ENCODE peak calls at places on chromosomes 16 and 17, in ten cellular contexts. G is left lung; L is HFFc6; U is tibial nerve; J is mucosa of descending colon; W is prostate gland; T is fibroblast of mammary gland; H is NB4; B is MCF 10A; C is CD8-positive, alpha-beta T cell. D is an unnamed sample.

GRCh38 chr16:17072104-17072503 is 398.7 kb downstream of the XYLT1 start:
- DNase-seq in J (no peak), C (no peak), G (no peak), H (no peak), L (no peak), T (peak), B (no peak), W (no peak), U (no peak), D (no peak)

GRCh38 chr17:43702636-43703035 is 40.9 kb upstream of the MEOX1 start:
- DNase-seq in W (no peak), T (peak), C (no peak), J (no peak), H (peak), U (no peak), L (no peak), B (no peak), G (no peak), D (no peak)

GRCh38 chr17:58189436-58190146 is 2.9 kb upstream of the EPX start:
- DNase-seq in H (peak), W (no peak), L (peak), J (no peak), B (peak), T (peak), C (no peak), G (peak), U (no peak), D (no peak)

GRCh38 chr16:66706506-66706880 is 9.9 kb upstream of the CMTM4 start:
- DNase-seq in H (no peak), J (peak), W (no peak), B (no peak), G (no peak), L (no peak), T (no peak), C (no peak), U (no peak), D (no peak)

GRCh38 chr17:78184868-78185267 is 2.0 kb downstream of the TK1 start:
- DNase-seq in C (no peak), U (no peak), G (peak), W (peak), B (no peak), J (no peak), L (no peak), T (no peak), H (no peak), D (no peak)

GRCh38 chr16:22220714-22221113 is 14.6 kb downstream of the EEF2K start:
- DNase-seq in L (no peak), U (no peak), C (no peak), J (no peak), T (peak), W (peak), B (no peak), G (no peak), H (no peak), D (no peak)

GRCh38 chr17:50830994-50831393 is 4.4 kb upstream of the WFIKKN2 start:
- DNase-seq in C (no peak), G (no peak), J (no peak), W (no peak), L (no peak), T (no peak), H (no peak), U (no peak), B (no peak), D (no peak)

GRCh38 chr17:37488607-37489196 is 989 bp upstream of the DUSP14 start:
- DNase-seq in C (peak), T (peak), L (peak), J (peak), U (peak), W (peak), H (peak), B (peak), G (peak), D (peak)

GRCh38 chr17:82814834-82815233 is 25.0 kb downstream of the ZNF750 start:
- DNase-seq in C (no peak), J (peak), B (no peak), W (no peak), G (no peak), H (no peak), U (no peak), L (no peak), T (no peak), D (no peak)

GRCh38 chr17:37676115-37676925 is 33.1 kb upstream of the DDX52 start:
- DNase-seq in B (peak), W (no peak), G (no peak), U (no peak), L (no peak), T (peak), C (no peak), J (no peak), H (peak), D (no peak)

GRCh38 chr17:78793968-78794367 is 11.9 kb upstream of the CYTH1 start:
- DNase-seq in U (no peak), C (no peak), G (no peak), T (no peak), W (no peak), J (no peak), B (no peak), L (no peak), H (no peak), D (no peak)

GRCh38 chr17:56150631-56151030 is 2.6 kb upstream of the ANKFN1 start:
- DNase-seq in U (no peak), C (no peak), J (no peak), G (no peak), B (no peak), T (no peak), H (no peak), W (no peak), L (no peak), D (no peak)

GRCh38 chr17:41073676-41074075 is 8.0 kb upstream of the KRTAP2-4 start:
- DNase-seq in L (no peak), J (no peak), H (no peak), B (no peak), W (no peak), C (no peak), G (no peak), T (no peak), U (no peak), D (no peak)

GRCh38 chr16:66961065-66961744 is at the start of gene CES3:
- DNase-seq in T (peak), U (no peak), H (peak), W (no peak), B (peak), L (peak), C (peak), J (peak), G (no peak), D (no peak)

GRCh38 chr16:60608971-60609370 is 1427.3 kb downstream of the CDH8 start:
- DNase-seq in J (no peak), G (no peak), B (no peak), L (no peak), W (no peak), C (no peak), H (no peak), T (no peak), U (no peak), D (no peak)

GRCh38 chr16:83308414-83308813 is 499.4 kb upstream of the HSBP1 start:
- DNase-seq in G (no peak), T (no peak), W (no peak), J (no peak), U (no peak), B (no peak), H (no peak), C (no peak), L (no peak), D (no peak)

GRCh38 chr16:67822511-67822910 is 15.8 kb downstream of the TSNAXIP1 start:
- DNase-seq in G (no peak), B (no peak), W (no peak), C (no peak), J (no peak), T (no peak), U (no peak), L (peak), H (no peak), D (no peak)

GRCh38 chr16:23482778-23483177 is 27.5 kb downstream of the GGA2 start:
- DNase-seq in L (no peak), B (no peak), W (no peak), C (peak), J (peak), U (no peak), T (no peak), H (no peak), G (no peak), D (no peak)

GRCh38 chr17:43536236-43537088 is 9.7 kb downstream of the ETV4 start:
- DNase-seq in B (peak), U (no peak), L (no peak), G (no peak), J (no peak), W (no peak), C (no peak), T (peak), H (peak), D (no peak)

GRCh38 chr17:35537569-35538209 is at the start of gene SLFN12L:
- DNase-seq in B (no peak), J (no peak), L (no peak), H (no peak), C (no peak), G (no peak), U (no peak), W (no peak), T (no peak), D (no peak)

GRCh38 chr16:70700101-70701020 is 14.5 kb upstream of the MTSS2 start:
- DNase-seq in H (peak), U (no peak), J (no peak), T (no peak), W (peak), B (no peak), L (no peak), G (no peak), C (no peak), D (no peak)

GRCh38 chr16:71807905-71808592 is 585 bp downstream of the AP1G1 start:
- DNase-seq in G (peak), J (no peak), B (peak), T (peak), H (peak), C (no peak), W (peak), U (no peak), L (no peak), D (peak)

GRCh38 chr16:24800586-24800985 is 45.2 kb upstream of the SLC5A11 start:
- DNase-seq in L (peak), H (no peak), J (no peak), T (peak), G (no peak), W (no peak), B (peak), U (no peak), C (no peak), D (no peak)
- TF ChIP-seq CTCF in L (peak), H (no peak), J (no peak), T (peak), G (no peak), W (no peak), B (peak), U (no peak), C (no peak), D (no peak)

DNA sequence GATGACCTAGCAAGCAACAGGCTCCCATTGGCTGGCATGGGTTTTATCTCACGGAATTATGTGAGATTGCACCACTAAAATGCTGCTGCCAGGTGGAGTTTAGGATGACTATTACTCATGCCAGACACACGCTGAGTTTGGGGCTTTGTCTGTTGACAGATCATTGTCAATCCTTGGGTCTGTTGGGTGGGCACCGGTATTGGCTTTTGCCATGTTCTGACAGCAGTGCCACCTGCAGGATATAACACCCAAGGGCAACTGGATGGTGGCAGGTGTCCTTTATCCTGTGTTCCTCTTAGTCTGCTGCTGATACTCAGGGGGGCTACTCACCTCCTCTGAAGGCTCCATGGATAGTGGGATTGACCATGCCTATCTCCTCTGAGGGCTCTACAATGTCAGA is 221.6 kb upstream of the DYNLRB2 start:
- DNase-seq in C (no peak), H (peak), G (no peak), B (peak), J (no peak), U (no peak), L (no peak), T (no peak), W (no peak), D (no peak)
- TF ChIP-seq CTCF in C (no peak), H (no peak), G (no peak), B (peak), J (no peak), U (no peak), L (peak), T (peak), W (no peak), D (no peak)

DNA sequence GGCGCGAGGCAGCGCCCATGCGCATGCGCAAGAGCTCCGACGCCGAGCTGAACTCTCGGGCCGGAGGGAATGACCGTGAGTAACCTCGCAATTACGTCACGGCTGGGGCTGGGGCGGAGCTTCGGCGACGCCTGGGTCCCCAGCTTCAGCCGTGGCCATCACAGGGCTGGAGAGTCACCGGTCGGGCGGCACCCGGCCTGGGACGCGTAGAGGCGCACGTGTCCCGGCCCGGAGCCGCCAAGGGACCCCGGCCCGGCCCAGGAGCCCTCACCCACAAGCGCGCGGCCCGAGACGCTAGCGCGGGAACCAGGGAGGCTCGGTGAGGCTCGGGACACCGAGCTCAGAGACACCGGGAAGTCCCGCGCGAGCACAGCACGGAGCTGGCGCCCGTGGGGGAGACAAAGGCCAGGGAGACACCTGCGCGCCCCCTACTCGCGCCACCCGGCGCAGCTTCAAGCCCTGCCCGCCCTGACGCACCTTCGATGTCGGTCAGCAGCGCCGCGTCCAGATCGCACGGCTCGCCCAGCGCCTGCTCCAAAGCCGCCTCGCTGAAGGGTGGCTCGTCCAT is 452 bp downstream of the SREBF1 start:
- DNase-seq in W (peak), L (peak), G (peak), U (peak), J (peak), C (peak), B (peak), H (peak), T (peak), D (peak)
- TF ChIP-seq CTCF in W (peak), L (no peak), G (no peak), U (no peak), J (no peak), C (no peak), B (no peak), H (no peak), T (no peak), D (no peak)

GRCh38 chr16:5354645-5355044 is 257.1 kb upstream of the EEF2KMT start:
- DNase-seq in H (no peak), U (no peak), L (no peak), C (no peak), B (no peak), W (no peak), T (no peak), G (no peak), J (no peak), D (no peak)
- TF ChIP-seq CTCF in H (no peak), U (no peak), L (no peak), C (no peak), B (no peak), W (no peak), T (no peak), G (no peak), J (no peak), D (no peak)

GRCh38 chr16:57600048-57600835 is 28.2 kb upstream of the ADGRG1 start:
- DNase-seq in G (peak), J (peak), H (peak), U (no peak), T (peak), B (peak), W (peak), L (no peak), C (peak), D (peak)

GRCh38 chr16:57600952-57601580 is 27.4 kb upstream of the ADGRG1 start:
- DNase-seq in J (no peak), C (no peak), B (no peak), H (no peak), G (peak), W (no peak), L (no peak), T (no peak), U (no peak), D (peak)

GRCh38 chr16:57604177-57604576 is 24.3 kb upstream of the ADGRG1 start:
- DNase-seq in J (no peak), L (no peak), G (peak), T (no peak), W (no peak), C (no peak), H (no peak), B (no peak), U (no peak), D (peak)

GRCh38 chr16:57603110-57604024 is 25.1 kb upstream of the ADGRG1 start:
- DNase-seq in U (no peak), L (no peak), T (no peak), W (no peak), C (no peak), B (no peak), J (no peak), G (peak), H (no peak), D (no peak)

GRCh38 chr16:57601801-57602478 is 26.5 kb upstream of the ADGRG1 start:
- DNase-seq in J (no peak), T (no peak), C (peak), W (no peak), H (peak), G (peak), U (no peak), B (no peak), L (no peak), D (peak)
- TF ChIP-seq CTCF in J (no peak), T (no peak), C (no peak), W (no peak), H (no peak), G (no peak), U (no peak), B (no peak), L (no peak), D (no peak)

GRCh38 chr17:28369684-28370034 is 448 bp downstream of the VTN start:
- DNase-seq in G (no peak), B (peak), L (no peak), H (no peak), W (no peak), U (no peak), J (no peak), T (no peak), C (no peak), D (no peak)
- TF ChIP-seq CTCF in G (no peak), B (no peak), L (no peak), H (no peak), W (no peak), U (no peak), J (no peak), T (no peak), C (no peak), D (no peak)

DNA sequence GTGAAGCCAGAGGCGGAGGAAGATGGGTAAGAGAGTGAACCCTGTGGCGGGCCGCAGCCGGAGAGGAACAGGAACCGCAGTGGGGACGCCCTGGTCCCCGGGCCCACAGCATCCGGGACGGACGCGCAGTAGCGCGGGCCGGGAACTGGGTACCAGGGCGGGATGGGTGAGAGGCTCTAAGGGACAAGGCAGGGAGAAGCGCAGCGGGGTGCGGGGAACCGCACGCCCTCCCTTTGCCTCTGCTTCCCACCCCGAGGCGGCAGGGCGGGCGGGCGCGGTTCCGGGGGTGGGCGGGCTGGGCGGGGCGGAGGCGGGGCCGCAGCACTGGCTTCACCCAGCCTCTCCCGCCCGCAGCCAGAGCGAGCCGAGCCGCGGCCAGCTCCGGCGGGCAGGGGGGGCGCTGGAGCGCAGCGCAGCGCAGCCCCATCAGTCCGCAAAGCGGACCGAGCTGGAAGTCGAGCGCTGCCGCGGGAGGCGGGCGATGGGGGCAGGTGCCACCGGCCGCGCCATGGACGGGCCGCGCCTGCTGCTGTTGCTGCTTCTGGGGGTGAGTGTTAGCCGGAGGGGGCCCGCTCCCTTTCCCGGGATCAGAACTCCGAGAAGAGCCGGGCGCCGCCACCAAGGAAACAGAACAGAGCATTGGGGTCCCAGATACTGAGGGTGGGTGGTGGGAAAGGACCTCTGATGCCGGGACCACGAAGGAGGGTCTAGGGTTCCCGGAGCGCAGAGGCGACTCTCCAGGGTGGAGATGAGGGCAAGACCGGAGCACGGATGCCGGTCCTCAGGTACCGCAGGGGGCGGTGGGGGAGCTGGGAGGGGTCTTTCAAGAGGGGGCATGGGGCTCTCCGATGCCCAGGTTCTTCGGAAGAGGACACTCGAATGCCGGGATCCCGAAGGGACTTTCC is at the start of gene NGFR:
- DNase-seq in G (no peak), B (no peak), T (peak), W (no peak), J (peak), U (no peak), L (no peak), C (peak), H (peak), D (no peak)
- TF ChIP-seq CTCF in G (no peak), B (no peak), T (no peak), W (no peak), J (no peak), U (no peak), L (peak), C (no peak), H (no peak), D (no peak)

DNA sequence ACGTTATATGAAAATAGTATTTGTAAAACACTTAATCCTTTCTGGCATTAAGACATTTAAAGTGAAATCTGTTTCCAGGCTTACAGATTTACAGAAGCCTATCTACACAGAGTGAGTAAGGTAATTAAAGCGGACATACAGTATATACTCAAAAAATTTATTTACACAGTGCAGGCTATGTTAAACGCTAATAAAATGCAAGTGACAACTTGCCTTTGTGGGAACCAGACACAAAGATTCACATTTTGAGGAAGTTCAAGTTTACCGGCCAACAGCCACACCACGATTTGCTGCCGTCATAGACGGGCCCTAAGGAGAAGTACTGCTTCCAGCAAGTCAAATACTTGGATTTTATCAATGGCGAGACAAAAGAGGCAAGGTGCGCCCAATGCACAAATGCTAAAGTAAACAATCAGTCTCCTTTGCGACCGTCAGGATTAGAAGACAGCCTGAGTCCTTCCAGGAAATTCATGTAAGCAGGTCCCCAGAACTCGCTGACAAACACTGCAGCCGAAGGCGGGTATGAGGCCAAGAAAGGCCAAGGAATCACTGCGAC is 799 bp downstream of the VPS35 start:
- DNase-seq in H (peak), U (no peak), B (no peak), T (peak), L (peak), C (no peak), W (peak), G (peak), J (peak), D (no peak)
- TF ChIP-seq CTCF in H (no peak), U (no peak), B (peak), T (peak), L (no peak), C (no peak), W (no peak), G (no peak), J (no peak), D (no peak)

DNA sequence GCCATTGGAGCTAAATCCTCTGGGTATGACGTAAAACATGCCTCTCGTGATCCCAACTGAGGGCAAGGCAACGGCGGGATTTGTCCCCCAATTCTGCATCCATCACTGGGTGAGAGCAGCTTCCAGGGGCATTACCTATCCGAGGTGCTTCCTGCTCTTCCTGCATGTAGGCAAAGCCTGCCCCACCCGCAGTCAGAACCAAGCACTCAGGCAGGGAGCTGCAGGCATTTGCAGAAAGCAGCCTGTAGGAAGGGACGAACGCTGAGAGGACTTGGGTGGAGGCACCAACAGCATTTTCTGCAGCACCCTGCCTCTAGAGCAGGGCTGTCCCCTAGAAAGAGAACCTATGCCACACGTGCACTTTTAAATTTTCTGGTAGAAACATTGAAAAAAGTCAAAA is 5.4 kb downstream of the BCO1 start:
- DNase-seq in C (no peak), G (no peak), U (no peak), B (no peak), T (no peak), L (no peak), W (no peak), H (no peak), J (no peak), D (no peak)
- TF ChIP-seq CTCF in C (no peak), G (no peak), U (no peak), B (no peak), T (no peak), L (no peak), W (no peak), H (no peak), J (no peak), D (no peak)